ENCODE peak calls at places on chromosome 18, in four cellular contexts. One of them, this sample, is unnamed.

GRCh38 chr18:65091737-65092329 is 659.0 kb upstream of the CDH7 start:
- DNase-seq in HCT116: no peak
- DNase-seq in tibial nerve: no peak
- DNase-seq in transverse colon: no peak
- DNase-seq in this sample: no peak

GRCh38 chr18:67232406-67232805 is 284.1 kb downstream of the DSEL start:
- DNase-seq in HCT116: no peak
- DNase-seq in tibial nerve: no peak
- DNase-seq in transverse colon: no peak
- DNase-seq in this sample: no peak

GRCh38 chr18:23916338-23916737 is 98.2 kb upstream of the TTC39C start:
- DNase-seq in HCT116: no peak
- DNase-seq in tibial nerve: no peak
- DNase-seq in transverse colon: no peak
- DNase-seq in this sample: no peak

GRCh38 chr18:57666818-57667497 is 45.3 kb upstream of the NARS1 start:
- DNase-seq in HCT116: no peak
- DNase-seq in tibial nerve: no peak
- DNase-seq in transverse colon: no peak
- DNase-seq in this sample: peak; percentile 44

GRCh38 chr18:79799619-79800352 is 2.0 kb downstream of the KCNG2 start:
- DNase-seq in HCT116: no peak
- DNase-seq in tibial nerve: no peak
- DNase-seq in transverse colon: no peak
- DNase-seq in this sample: no peak

GRCh38 chr18:28834889-28835288 is 658.0 kb upstream of the CDH2 start:
- DNase-seq in HCT116: no peak
- DNase-seq in tibial nerve: no peak
- DNase-seq in transverse colon: no peak
- DNase-seq in this sample: no peak

GRCh38 chr18:79604205-79604912 is 75.2 kb upstream of the CTDP1 start:
- DNase-seq in HCT116: no peak
- DNase-seq in tibial nerve: peak; percentile 6
- DNase-seq in transverse colon: peak; percentile 3
- DNase-seq in this sample: no peak

GRCh38 chr18:40911582-40912254 is 1043.3 kb upstream of the PIK3C3 start:
- DNase-seq in HCT116: no peak
- DNase-seq in tibial nerve: no peak
- DNase-seq in transverse colon: no peak
- DNase-seq in this sample: no peak

GRCh38 chr18:79406708-79407107 is 11.0 kb downstream of the NFATC1 start:
- DNase-seq in HCT116: no peak
- DNase-seq in tibial nerve: no peak
- DNase-seq in transverse colon: no peak
- DNase-seq in this sample: no peak

GRCh38 chr18:7158201-7158600 is 40.6 kb upstream of the LAMA1 start:
- DNase-seq in HCT116: no peak
- DNase-seq in tibial nerve: no peak
- DNase-seq in transverse colon: no peak
- DNase-seq in this sample: peak; percentile 62

GRCh38 chr18:41973989-41974388 is 19.0 kb downstream of the PIK3C3 start:
- DNase-seq in HCT116: no peak
- DNase-seq in tibial nerve: no peak
- DNase-seq in transverse colon: no peak
- DNase-seq in this sample: no peak

GRCh38 chr18:44579028-44579692 is 101.5 kb upstream of the SETBP1 start:
- DNase-seq in HCT116: no peak
- DNase-seq in tibial nerve: no peak
- DNase-seq in transverse colon: no peak
- DNase-seq in this sample: no peak

DNA sequence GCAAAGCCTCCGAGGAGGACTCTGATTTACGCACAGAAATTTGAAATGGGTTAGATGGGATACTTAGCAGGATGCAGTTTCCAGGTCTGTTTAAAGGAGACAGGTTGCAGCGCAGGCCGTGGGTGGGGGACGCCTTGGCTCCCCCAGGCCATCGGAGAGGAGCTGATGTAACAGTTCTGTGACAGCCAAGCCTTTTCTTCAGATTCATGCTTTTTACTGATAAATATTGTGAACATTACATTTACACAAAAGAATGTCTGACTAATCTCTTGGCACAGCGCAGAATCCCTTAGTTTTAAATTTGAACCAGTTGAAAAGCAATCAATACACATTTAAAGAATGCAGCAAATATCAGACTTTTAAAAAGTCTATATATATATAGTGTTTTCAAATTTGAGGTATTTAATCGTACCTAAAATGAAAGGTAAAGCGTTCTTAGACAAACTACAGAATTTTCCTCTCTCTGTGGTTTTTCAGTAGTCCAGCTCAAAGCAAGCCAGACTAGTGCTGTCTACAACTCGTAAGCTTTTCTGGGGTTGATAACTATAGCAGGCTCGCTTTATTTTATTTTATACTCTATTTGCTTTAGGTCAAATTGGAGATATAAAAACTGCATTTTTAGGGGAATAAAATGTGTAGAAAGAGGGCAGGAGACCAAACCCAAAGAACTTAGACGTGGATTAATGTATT is 221.9 kb downstream of the PIEZO2 start:
- DNase-seq in HCT116: no peak
- DNase-seq in tibial nerve: no peak
- DNase-seq in transverse colon: no peak
- DNase-seq in this sample: no peak
- H3K4me3 ChIP-seq in HCT116: no peak overlapping the region
- H3K4me3 ChIP-seq in tibial nerve: peak overlapping the region; percentile 36
- H3K4me3 ChIP-seq in transverse colon: no peak overlapping the region
- H3K4me3 ChIP-seq in this sample: no peak overlapping the region

GRCh38 chr18:52345428-52345827 is 5.4 kb downstream of the DCC start:
- DNase-seq in HCT116: no peak
- DNase-seq in tibial nerve: no peak
- DNase-seq in transverse colon: no peak
- DNase-seq in this sample: no peak

GRCh38 chr18:52352920-52353319 is 12.9 kb downstream of the DCC start:
- DNase-seq in HCT116: no peak
- DNase-seq in tibial nerve: no peak
- DNase-seq in transverse colon: no peak
- DNase-seq in this sample: no peak

GRCh38 chr18:52343138-52343537 is 3.1 kb downstream of the DCC start:
- DNase-seq in HCT116: no peak
- DNase-seq in tibial nerve: no peak
- DNase-seq in transverse colon: no peak
- DNase-seq in this sample: no peak

GRCh38 chr18:52343731-52344340 is 3.8 kb downstream of the DCC start:
- DNase-seq in HCT116: no peak
- DNase-seq in tibial nerve: no peak
- DNase-seq in transverse colon: no peak
- DNase-seq in this sample: no peak

GRCh38 chr18:52348209-52348608 is 8.2 kb downstream of the DCC start:
- DNase-seq in HCT116: no peak
- DNase-seq in tibial nerve: no peak
- DNase-seq in transverse colon: no peak
- DNase-seq in this sample: no peak
- TF ChIP-seq CTCF in HCT116: peak; percentile 45
- TF ChIP-seq CTCF in tibial nerve: no peak
- TF ChIP-seq CTCF in transverse colon: peak; percentile 7
- TF ChIP-seq CTCF in this sample: no peak

GRCh38 chr18:69400253-69400975 is at the start of gene DOK6:
- DNase-seq in HCT116: no peak
- DNase-seq in tibial nerve: peak; percentile 16
- DNase-seq in transverse colon: no peak
- DNase-seq in this sample: peak; percentile 86
- TF ChIP-seq POLR2A in HCT116: no peak
- TF ChIP-seq POLR2A in tibial nerve: no peak
- TF ChIP-seq POLR2A in transverse colon: no peak
- TF ChIP-seq POLR2A in this sample: no peak

GRCh38 chr18:58887613-58887963 is 22.9 kb downstream of the ZNF532 start:
- DNase-seq in HCT116: no peak
- DNase-seq in tibial nerve: peak; percentile 51
- DNase-seq in transverse colon: peak; percentile 67
- DNase-seq in this sample: peak; percentile 50
- H3K4me3 ChIP-seq in HCT116: no peak overlapping the region
- H3K4me3 ChIP-seq in tibial nerve: peak overlapping the region; percentile 29
- H3K4me3 ChIP-seq in transverse colon: no peak overlapping the region
- H3K4me3 ChIP-seq in this sample: no peak overlapping the region

GRCh38 chr18:8895341-8895740 is 190.0 kb downstream of the MTCL1 start:
- DNase-seq in HCT116: no peak
- DNase-seq in tibial nerve: no peak
- DNase-seq in transverse colon: no peak
- DNase-seq in this sample: no peak

GRCh38 chr18:8900552-8900951 is 195.2 kb downstream of the MTCL1 start:
- DNase-seq in HCT116: no peak
- DNase-seq in tibial nerve: no peak
- DNase-seq in transverse colon: no peak
- DNase-seq in this sample: no peak

GRCh38 chr18:8901019-8901418 is 195.7 kb downstream of the MTCL1 start:
- DNase-seq in HCT116: no peak
- DNase-seq in tibial nerve: no peak
- DNase-seq in transverse colon: no peak
- DNase-seq in this sample: no peak

GRCh38 chr18:8895987-8896619 is 190.7 kb downstream of the MTCL1 start:
- DNase-seq in HCT116: no peak
- DNase-seq in tibial nerve: no peak
- DNase-seq in transverse colon: no peak
- DNase-seq in this sample: no peak

GRCh38 chr18:8898990-8899389 is 193.6 kb downstream of the MTCL1 start:
- DNase-seq in HCT116: no peak
- DNase-seq in tibial nerve: no peak
- DNase-seq in transverse colon: no peak
- DNase-seq in this sample: no peak
- TF ChIP-seq CTCF in HCT116: peak; percentile 31
- TF ChIP-seq CTCF in tibial nerve: no peak
- TF ChIP-seq CTCF in transverse colon: no peak
- TF ChIP-seq CTCF in this sample: no peak

This sample was measured in lower leg skin.